ENCODE peak calls at places on chromosomes 11 and 22, in seven cellular contexts. One of them, this sample, is unnamed.
A peak's percentile ranks its signal among the peaks of the same experiment; 100 is the strongest.

GRCh38 chr11:112795142-112795815 is 165.9 kb upstream of the NCAM1 start:
- DNase-seq in tibial nerve: peak; percentile 40
- DNase-seq in body of pancreas: no peak
- DNase-seq in HepG2: peak; percentile 19
- DNase-seq in ovary: no peak
- DNase-seq in A549: peak; percentile 57
- DNase-seq in breast epithelium: no peak
- DNase-seq in this sample: no peak

GRCh38 chr22:36722055-36722454 is 18.5 kb upstream of the CACNG2 start:
- DNase-seq in HepG2: no peak
- DNase-seq in A549: no peak
- DNase-seq in body of pancreas: no peak
- DNase-seq in ovary: no peak
- DNase-seq in breast epithelium: no peak
- DNase-seq in tibial nerve: no peak
- DNase-seq in this sample: no peak

GRCh38 chr22:48531721-48532435 is 1295.8 kb downstream of the BRD1 start:
- DNase-seq in body of pancreas: no peak
- DNase-seq in ovary: no peak
- DNase-seq in HepG2: no peak
- DNase-seq in tibial nerve: no peak
- DNase-seq in A549: no peak
- DNase-seq in breast epithelium: no peak
- DNase-seq in this sample: no peak

GRCh38 chr11:62456630-62457029 is 37.8 kb downstream of the SCGB1A1 start:
- DNase-seq in ovary: no peak
- DNase-seq in breast epithelium: peak; percentile 73
- DNase-seq in HepG2: no peak
- DNase-seq in body of pancreas: no peak
- DNase-seq in tibial nerve: no peak
- DNase-seq in A549: no peak
- DNase-seq in this sample: no peak

GRCh38 chr11:69013009-69013951 is at the start of gene MRGPRF:
- DNase-seq in A549: peak; percentile 40
- DNase-seq in tibial nerve: peak; percentile 93
- DNase-seq in ovary: peak; percentile 95
- DNase-seq in body of pancreas: peak; percentile 62
- DNase-seq in breast epithelium: peak; percentile 67
- DNase-seq in HepG2: no peak
- DNase-seq in this sample: no peak

GRCh38 chr11:128208329-128209220 is 378.8 kb downstream of the ETS1 start:
- DNase-seq in HepG2: no peak
- DNase-seq in tibial nerve: peak; percentile 16
- DNase-seq in A549: peak; percentile 18
- DNase-seq in body of pancreas: peak; percentile 23
- DNase-seq in breast epithelium: peak; percentile 51
- DNase-seq in ovary: peak; percentile 22
- DNase-seq in this sample: peak; percentile 97

GRCh38 chr11:2480874-2481220 is 36.0 kb downstream of the KCNQ1 start:
- DNase-seq in A549: no peak
- DNase-seq in tibial nerve: no peak
- DNase-seq in ovary: no peak
- DNase-seq in HepG2: no peak
- DNase-seq in body of pancreas: no peak
- DNase-seq in breast epithelium: no peak
- DNase-seq in this sample: no peak

GRCh38 chr11:8354622-8355417 is 91.1 kb upstream of the LMO1 start:
- DNase-seq in body of pancreas: peak; percentile 22
- DNase-seq in HepG2: no peak
- DNase-seq in ovary: no peak
- DNase-seq in breast epithelium: no peak
- DNase-seq in tibial nerve: no peak
- DNase-seq in A549: no peak
- DNase-seq in this sample: no peak

GRCh38 chr22:47160141-47160541 is 397.7 kb downstream of the TBC1D22A start:
- DNase-seq in A549: no peak
- DNase-seq in breast epithelium: no peak
- DNase-seq in tibial nerve: no peak
- DNase-seq in body of pancreas: peak; percentile 10
- DNase-seq in ovary: no peak
- DNase-seq in HepG2: no peak
- DNase-seq in this sample: no peak

GRCh38 chr11:8914661-8915018 is 3.7 kb downstream of the AKIP1 start:
- DNase-seq in ovary: no peak
- DNase-seq in body of pancreas: no peak
- DNase-seq in breast epithelium: no peak
- DNase-seq in tibial nerve: no peak
- DNase-seq in HepG2: no peak
- DNase-seq in A549: no peak
- DNase-seq in this sample: no peak

GRCh38 chr22:20571531-20572007 is 64.2 kb downstream of the MED15 start:
- DNase-seq in body of pancreas: peak; percentile 35
- DNase-seq in tibial nerve: no peak
- DNase-seq in breast epithelium: no peak
- DNase-seq in ovary: no peak
- DNase-seq in A549: peak; percentile 28
- DNase-seq in HepG2: peak; percentile 16
- DNase-seq in this sample: peak; percentile 42

GRCh38 chr11:77109236-77110019 is 6.8 kb downstream of the OMP start:
- DNase-seq in breast epithelium: no peak
- DNase-seq in ovary: no peak
- DNase-seq in HepG2: no peak
- DNase-seq in A549: no peak
- DNase-seq in tibial nerve: peak; percentile 50
- DNase-seq in body of pancreas: no peak
- DNase-seq in this sample: peak; percentile 12

GRCh38 chr22:45582955-45583320 is 80.3 kb downstream of the FBLN1 start:
- DNase-seq in body of pancreas: no peak
- DNase-seq in breast epithelium: no peak
- DNase-seq in tibial nerve: no peak
- DNase-seq in HepG2: no peak
- DNase-seq in ovary: no peak
- DNase-seq in A549: no peak
- DNase-seq in this sample: no peak

GRCh38 chr11:61907871-61908729 is 9.3 kb downstream of the RAB3IL1 start:
- DNase-seq in ovary: no peak
- DNase-seq in body of pancreas: no peak
- DNase-seq in tibial nerve: no peak
- DNase-seq in A549: no peak
- DNase-seq in breast epithelium: no peak
- DNase-seq in HepG2: no peak
- DNase-seq in this sample: no peak

GRCh38 chr11:118532852-118533768 is 2.1 kb downstream of the TMEM25 start:
- DNase-seq in HepG2: no peak
- DNase-seq in tibial nerve: no peak
- DNase-seq in body of pancreas: no peak
- DNase-seq in ovary: no peak
- DNase-seq in breast epithelium: peak; percentile 58
- DNase-seq in A549: no peak
- DNase-seq in this sample: no peak

GRCh38 chr11:118530180-118530682 is 761 bp upstream of the TMEM25 start:
- DNase-seq in A549: no peak
- DNase-seq in body of pancreas: peak; percentile 32
- DNase-seq in tibial nerve: no peak
- DNase-seq in HepG2: no peak
- DNase-seq in ovary: no peak
- DNase-seq in breast epithelium: no peak
- DNase-seq in this sample: peak; percentile 53

GRCh38 chr11:118530683-118531596 is at the start of gene TMEM25:
- DNase-seq in A549: no peak
- DNase-seq in body of pancreas: peak; percentile 69
- DNase-seq in tibial nerve: no peak
- DNase-seq in ovary: peak; percentile 75
- DNase-seq in HepG2: peak; percentile 32
- DNase-seq in breast epithelium: no peak
- DNase-seq in this sample: peak; percentile 69

GRCh38 chr11:118532091-118532490 is 1.1 kb downstream of the TMEM25 start:
- DNase-seq in ovary: no peak
- DNase-seq in body of pancreas: no peak
- DNase-seq in breast epithelium: no peak
- DNase-seq in A549: no peak
- DNase-seq in HepG2: no peak
- DNase-seq in tibial nerve: no peak
- DNase-seq in this sample: no peak

DNA sequence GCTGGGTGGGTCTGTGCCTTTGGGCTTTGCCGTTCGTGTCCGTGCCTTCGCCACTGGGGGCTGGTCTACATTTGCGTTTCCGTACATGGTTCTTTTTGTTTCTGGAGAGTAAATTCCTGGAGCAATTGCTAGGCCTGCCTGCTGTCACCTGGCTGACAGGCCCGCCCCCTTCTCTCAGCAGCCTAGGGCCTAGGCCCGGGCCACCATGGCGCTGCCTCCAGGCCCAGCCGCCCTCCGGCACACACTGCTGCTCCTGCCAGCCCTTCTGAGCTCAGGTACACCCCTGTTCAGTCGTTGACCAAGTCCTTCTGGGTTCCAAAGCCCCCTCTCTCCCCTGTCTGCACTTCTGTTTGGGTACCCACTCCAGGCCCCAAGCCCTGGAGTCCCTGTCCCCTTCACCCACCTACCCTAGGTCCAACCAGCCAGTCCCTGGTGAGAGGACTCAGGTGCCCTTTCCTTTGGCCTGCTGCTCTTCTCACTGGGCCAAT is 649 bp downstream of the TMEM25 start:
- DNase-seq in ovary: no peak
- DNase-seq in HepG2: peak; percentile 12
- DNase-seq in tibial nerve: no peak
- DNase-seq in A549: no peak
- DNase-seq in breast epithelium: no peak
- DNase-seq in body of pancreas: no peak
- DNase-seq in this sample: no peak
- H3K4me3 ChIP-seq in ovary: peak overlapping the region; percentile 73
- H3K4me3 ChIP-seq in HepG2: peak overlapping the region; percentile 73
- H3K4me3 ChIP-seq in tibial nerve: peak overlapping the region; percentile 88
- H3K4me3 ChIP-seq in A549: no peak overlapping the region
- H3K4me3 ChIP-seq in breast epithelium: peak overlapping the region; percentile 70
- H3K4me3 ChIP-seq in body of pancreas: no peak overlapping the region
- H3K4me3 ChIP-seq in this sample: peak overlapping the region; percentile 55

DNA sequence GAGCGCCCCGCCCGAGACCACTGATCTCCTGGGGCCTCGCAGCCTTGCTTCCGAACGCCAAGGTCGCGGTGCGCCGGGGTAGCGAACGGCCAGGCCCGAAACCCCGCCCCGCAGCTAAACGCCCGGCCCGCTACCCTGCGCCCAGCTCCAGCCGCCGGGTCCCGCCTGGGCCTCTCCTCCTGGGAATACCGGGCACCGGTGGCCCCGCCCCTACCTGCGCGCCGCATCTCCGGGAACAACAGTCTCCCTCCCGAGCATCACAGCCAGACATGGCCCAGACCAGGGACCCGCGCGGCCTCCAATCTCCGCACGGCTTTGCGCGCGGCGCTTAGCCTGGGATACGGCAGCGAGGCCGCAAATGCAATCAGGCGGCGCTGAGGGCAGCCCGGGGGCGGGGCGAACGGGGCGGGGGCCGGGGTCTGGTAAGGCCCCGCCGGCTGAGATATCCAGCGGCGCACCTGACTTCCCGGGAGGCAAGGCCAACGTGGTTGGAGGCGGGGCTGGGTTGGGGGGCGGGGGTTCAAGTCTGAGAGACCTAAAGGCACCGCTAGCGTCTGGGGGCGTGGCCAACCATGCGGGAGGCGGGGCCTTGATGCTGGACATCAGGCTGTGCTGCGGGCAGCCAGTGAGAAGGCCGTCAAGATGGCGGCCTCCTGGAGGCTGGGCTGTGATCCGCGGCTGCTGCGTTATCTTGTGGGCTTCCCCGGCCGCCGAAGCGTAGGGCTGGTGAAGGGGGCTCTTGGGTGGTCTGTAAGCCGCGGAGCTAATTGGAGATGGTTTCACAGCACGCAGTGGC is at the start of the genes APIP and PDHX:
- DNase-seq in A549: peak; percentile 90
- DNase-seq in breast epithelium: peak; percentile 99
- DNase-seq in ovary: peak; percentile 99
- DNase-seq in HepG2: peak; percentile 94
- DNase-seq in body of pancreas: peak; percentile 100
- DNase-seq in tibial nerve: peak; percentile 97
- DNase-seq in this sample: peak; percentile 98
- TF ChIP-seq POLR2A in A549: peak; percentile 97
- TF ChIP-seq POLR2A in breast epithelium: peak; percentile 95
- TF ChIP-seq POLR2A in ovary: peak; percentile 92
- TF ChIP-seq POLR2A in HepG2: peak; percentile 96
- TF ChIP-seq POLR2A in body of pancreas: peak; percentile 97
- TF ChIP-seq POLR2A in tibial nerve: peak; percentile 96
- TF ChIP-seq POLR2A in this sample: peak; percentile 98

DNA sequence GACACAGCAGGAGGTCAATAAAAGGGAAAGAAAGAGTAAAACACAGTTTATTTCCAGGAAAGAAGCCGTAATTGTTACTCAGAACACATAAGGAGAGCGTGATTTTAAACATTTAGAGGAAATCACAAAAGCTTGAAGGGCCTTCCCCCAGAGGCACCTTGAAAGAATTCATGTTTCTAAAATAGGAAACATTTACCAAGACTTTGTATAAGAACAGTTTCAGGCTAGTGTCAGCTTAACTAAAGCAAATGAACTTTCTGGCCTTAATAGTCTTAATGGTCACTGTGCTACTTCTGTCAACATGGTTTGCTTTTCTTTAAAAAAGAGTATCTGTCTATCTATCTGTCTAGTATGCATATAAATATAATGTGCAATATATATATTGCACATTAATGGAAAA is 208.8 kb downstream of the CNTN5 start:
- DNase-seq in tibial nerve: no peak
- DNase-seq in breast epithelium: no peak
- DNase-seq in HepG2: no peak
- DNase-seq in body of pancreas: no peak
- DNase-seq in A549: no peak
- DNase-seq in ovary: no peak
- DNase-seq in this sample: no peak
- H3K4me3 ChIP-seq in tibial nerve: no peak overlapping the region
- H3K4me3 ChIP-seq in breast epithelium: no peak overlapping the region
- H3K4me3 ChIP-seq in HepG2: no peak overlapping the region
- H3K4me3 ChIP-seq in body of pancreas: no peak overlapping the region
- H3K4me3 ChIP-seq in A549: no peak overlapping the region
- H3K4me3 ChIP-seq in ovary: no peak overlapping the region
- H3K4me3 ChIP-seq in this sample: no peak overlapping the region

GRCh38 chr11:66842501-66842895 is 743 bp upstream of the RCE1 start:
- DNase-seq in breast epithelium: peak; percentile 17
- DNase-seq in A549: no peak
- DNase-seq in HepG2: no peak
- DNase-seq in tibial nerve: no peak
- DNase-seq in ovary: no peak
- DNase-seq in body of pancreas: no peak
- DNase-seq in this sample: no peak

GRCh38 chr11:66840317-66841091 is 2.7 kb upstream of the RCE1 start:
- DNase-seq in HepG2: no peak
- DNase-seq in tibial nerve: no peak
- DNase-seq in ovary: no peak
- DNase-seq in breast epithelium: no peak
- DNase-seq in A549: no peak
- DNase-seq in body of pancreas: no peak
- DNase-seq in this sample: no peak

GRCh38 chr11:66842896-66843775 is at the start of gene RCE1:
- DNase-seq in body of pancreas: peak; percentile 89
- DNase-seq in ovary: peak; percentile 87
- DNase-seq in breast epithelium: peak; percentile 86
- DNase-seq in HepG2: peak; percentile 71
- DNase-seq in A549: peak; percentile 78
- DNase-seq in tibial nerve: peak; percentile 84
- DNase-seq in this sample: peak; percentile 91

GRCh38 chr11:66843776-66844495 is 695 bp downstream of the RCE1 start:
- DNase-seq in ovary: no peak
- DNase-seq in breast epithelium: peak; percentile 43
- DNase-seq in A549: no peak
- DNase-seq in tibial nerve: no peak
- DNase-seq in HepG2: peak; percentile 14
- DNase-seq in body of pancreas: no peak
- DNase-seq in this sample: no peak

GRCh38 chr11:66841861-66842260 is 1.4 kb upstream of the RCE1 start:
- DNase-seq in breast epithelium: peak; percentile 15
- DNase-seq in HepG2: no peak
- DNase-seq in tibial nerve: no peak
- DNase-seq in ovary: no peak
- DNase-seq in A549: no peak
- DNase-seq in body of pancreas: no peak
- DNase-seq in this sample: no peak
- TF ChIP-seq POLR2A in breast epithelium: no peak
- TF ChIP-seq POLR2A in HepG2: no peak
- TF ChIP-seq POLR2A in tibial nerve: no peak
- TF ChIP-seq POLR2A in ovary: no peak
- TF ChIP-seq POLR2A in A549: no peak
- TF ChIP-seq POLR2A in body of pancreas: no peak
- TF ChIP-seq POLR2A in this sample: no peak